ENCODE peak calls at places on chromosomes 11 and 22, in ten cellular contexts. T is IMR-90, O is lower lobe of right lung, X is fibroblast of pulmonary artery, N is prostate gland, C is BJ, K is lung, J is HFF-Myc, U is omental fat pad, P is A549. L is an unnamed sample.

GRCh38 chr11:69842746-69843528 is 23.7 kb upstream of the FGF3 start:
- DNase-seq in U (peak), P (no peak), T (no peak), X (no peak), C (no peak), K (no peak), J (no peak), N (no peak), O (peak), L (no peak)

GRCh38 chr11:15006139-15006759 is 34.1 kb upstream of the CALCA start:
- DNase-seq in P (peak), U (no peak), T (peak), X (peak), C (no peak), O (no peak), J (peak), K (no peak), N (no peak), L (no peak)

GRCh38 chr11:13110929-13111812 is 102.1 kb downstream of the RASSF10 start:
- DNase-seq in O (no peak), X (peak), J (no peak), N (no peak), K (no peak), P (peak), T (peak), U (no peak), C (no peak), L (no peak)

GRCh38 chr22:46390652-46391301 is 55.3 kb downstream of the TRMU start:
- DNase-seq in N (peak), X (peak), C (peak), J (no peak), K (peak), O (no peak), P (no peak), T (peak), U (no peak), L (peak)

GRCh38 chr11:19121646-19122045 is 4.7 kb downstream of the ZDHHC13 start:
- DNase-seq in T (peak), U (no peak), O (no peak), N (no peak), K (no peak), C (no peak), P (no peak), X (no peak), J (no peak), L (no peak)

GRCh38 chr22:48940988-48941902 is 886.4 kb downstream of the BRD1 start:
- DNase-seq in J (no peak), O (no peak), P (no peak), N (no peak), T (no peak), C (no peak), U (no peak), X (no peak), K (peak), L (peak)

GRCh38 chr11:107583629-107584195 is 7.2 kb upstream of the ELMOD1 start:
- DNase-seq in T (peak), J (no peak), O (no peak), X (no peak), C (no peak), U (no peak), K (no peak), P (no peak), N (no peak), L (no peak)

GRCh38 chr22:27642104-27642800 is 159.3 kb downstream of the MN1 start:
- DNase-seq in T (no peak), U (no peak), N (no peak), X (no peak), P (no peak), C (no peak), O (no peak), K (no peak), J (no peak), L (peak)

GRCh38 chr22:29156507-29156906 is 49.2 kb upstream of the EMID1 start:
- DNase-seq in X (peak), U (no peak), T (peak), J (no peak), O (no peak), P (no peak), C (no peak), K (no peak), N (no peak), L (peak)

GRCh38 chr11:36041988-36042606 is 98.2 kb downstream of the LDLRAD3 start:
- DNase-seq in O (no peak), C (no peak), P (peak), N (no peak), J (no peak), T (no peak), U (no peak), X (peak), K (no peak), L (no peak)

GRCh38 chr11:129722529-129722928 is 93.1 kb upstream of the TMEM45B start:
- DNase-seq in T (no peak), P (no peak), K (no peak), O (no peak), X (no peak), N (no peak), J (no peak), U (no peak), C (no peak), L (no peak)

GRCh38 chr11:70519117-70519516 is 120.8 kb downstream of the CTTN start:
- DNase-seq in X (no peak), C (no peak), J (no peak), K (no peak), P (no peak), N (no peak), O (no peak), T (no peak), U (no peak), L (peak)

GRCh38 chr11:133506023-133506422 is 26.3 kb downstream of the OPCML start:
- DNase-seq in P (no peak), K (no peak), N (no peak), J (no peak), T (no peak), X (no peak), O (no peak), U (no peak), C (no peak), L (no peak)

GRCh38 chr22:17814084-17814483 is 39.8 kb upstream of the BID start:
- DNase-seq in X (no peak), K (no peak), C (no peak), P (no peak), U (no peak), N (no peak), O (no peak), J (no peak), T (no peak), L (no peak)

GRCh38 chr11:120432056-120433018 is 79.2 kb upstream of the GRIK4 start:
- DNase-seq in X (peak), U (no peak), K (peak), J (peak), T (peak), C (peak), N (peak), O (no peak), P (peak), L (no peak)

GRCh38 chr11:26017322-26017860 is 314.5 kb upstream of the ANO3 start:
- DNase-seq in C (no peak), U (no peak), P (no peak), O (no peak), K (no peak), J (no peak), X (no peak), T (no peak), N (no peak), L (no peak)

GRCh38 chr11:48063424-48063978 is 83.1 kb downstream of the PTPRJ start:
- DNase-seq in N (no peak), K (no peak), C (peak), J (peak), T (peak), P (peak), X (peak), O (no peak), U (no peak), L (no peak)

GRCh38 chr11:72411623-72412532 is 22.5 kb downstream of the CLPB start:
- DNase-seq in U (no peak), P (no peak), X (no peak), K (no peak), O (no peak), T (no peak), C (no peak), J (no peak), N (no peak), L (no peak)

GRCh38 chr11:32450372-32450771 is 15.0 kb upstream of the WT1 start:
- DNase-seq in K (no peak), T (no peak), X (no peak), P (no peak), N (no peak), C (no peak), J (no peak), O (no peak), U (no peak), L (no peak)

GRCh38 chr11:35289821-35290220 is 129.5 kb downstream of the SLC1A2 start:
- DNase-seq in K (no peak), U (no peak), O (no peak), J (no peak), P (no peak), X (peak), C (no peak), T (peak), N (no peak), L (no peak)

GRCh38 chr11:130209944-130210854 is 50.6 kb downstream of the ST14 start:
- DNase-seq in X (no peak), P (no peak), N (no peak), C (no peak), U (peak), O (peak), T (no peak), K (peak), J (no peak), L (no peak)

GRCh38 chr11:58659404-58659803 is 36.9 kb downstream of the CNTF start:
- DNase-seq in X (no peak), K (no peak), J (no peak), T (no peak), P (peak), U (no peak), C (no peak), O (no peak), N (no peak), L (no peak)

GRCh38 chr11:69089258-69089657 is 40.5 kb downstream of the TPCN2 start:
- DNase-seq in K (no peak), T (peak), O (no peak), N (no peak), X (peak), C (peak), U (no peak), P (peak), J (peak), L (no peak)

GRCh38 chr11:121321614-121322243 is 29.2 kb downstream of the SC5D start:
- DNase-seq in K (no peak), T (peak), O (no peak), X (peak), U (no peak), J (no peak), C (no peak), N (peak), P (peak), L (no peak)

GRCh38 chr22:35523167-35523928 is 17.3 kb upstream of the RASD2 start:
- DNase-seq in K (no peak), P (no peak), X (no peak), T (no peak), J (no peak), O (no peak), U (no peak), C (no peak), N (peak), L (no peak)

GRCh38 chr11:93017821-93018690 is 48.6 kb downstream of the MTNR1B start:
- DNase-seq in J (no peak), C (no peak), N (no peak), K (no peak), X (peak), T (no peak), P (peak), O (no peak), U (no peak), L (no peak)

GRCh38 chr11:109892321-109892794 is 200.8 kb upstream of the ZC3H12C start:
- DNase-seq in K (no peak), T (no peak), C (no peak), J (no peak), U (no peak), O (no peak), X (no peak), P (no peak), N (no peak), L (no peak)

GRCh38 chr11:58027341-58027740 is 3.4 kb upstream of the OR6Q1 start:
- DNase-seq in P (no peak), K (no peak), X (no peak), T (peak), U (no peak), O (no peak), C (peak), J (no peak), N (peak), L (no peak)

GRCh38 chr11:36265793-36266628 is 23.2 kb downstream of the COMMD9 start:
- DNase-seq in P (peak), J (no peak), O (peak), U (peak), C (no peak), T (peak), K (peak), N (peak), X (peak), L (no peak)

GRCh38 chr11:134780486-134781155 is 368.6 kb upstream of the B3GAT1 start:
- DNase-seq in N (no peak), K (no peak), O (no peak), X (no peak), C (no peak), T (no peak), J (no peak), P (no peak), U (no peak), L (no peak)

GRCh38 chr11:106276126-106276525 is 198.7 kb downstream of the AASDHPPT start:
- DNase-seq in T (peak), P (no peak), K (no peak), C (no peak), U (no peak), N (no peak), J (no peak), X (peak), O (no peak), L (no peak)

GRCh38 chr11:88414385-88414861 is 76.9 kb upstream of the CTSC start:
- DNase-seq in N (no peak), T (peak), P (no peak), C (no peak), X (peak), U (no peak), K (peak), J (peak), O (no peak), L (no peak)

GRCh38 chr11:72814831-72815618 is 814 bp downstream of the ATG16L2 start:
- DNase-seq in C (no peak), O (no peak), P (peak), U (no peak), K (no peak), N (no peak), X (peak), J (no peak), T (peak), L (peak)

GRCh38 chr11:73217131-73217809 is 811 bp upstream of the P2RY2 start:
- DNase-seq in O (peak), K (no peak), C (no peak), X (no peak), U (no peak), P (no peak), T (no peak), J (no peak), N (no peak), L (peak)

GRCh38 chr22:16774911-16775529 is 50.2 kb downstream of the XKR3 start:
- DNase-seq in C (no peak), O (no peak), X (no peak), K (no peak), J (no peak), N (no peak), T (no peak), U (no peak), P (no peak), L (no peak)

GRCh38 chr22:25350551-25350971 is 131.1 kb downstream of the CRYBB2 start:
- DNase-seq in N (no peak), C (no peak), O (no peak), U (no peak), K (no peak), J (no peak), T (no peak), P (no peak), X (no peak), L (no peak)

GRCh38 chr22:44583076-44583760 is 85.2 kb upstream of the RTL6 start:
- DNase-seq in O (peak), K (no peak), N (no peak), X (peak), T (peak), P (peak), J (no peak), U (peak), C (no peak), L (peak)

GRCh38 chr11:122979103-122979814 is 2.4 kb downstream of the BSX start:
- DNase-seq in K (no peak), U (no peak), X (no peak), T (no peak), N (no peak), P (no peak), J (no peak), C (no peak), O (no peak), L (no peak)

GRCh38 chr22:37762389-37762836 is 45.3 kb upstream of the GCAT start:
- DNase-seq in J (no peak), C (no peak), P (no peak), X (no peak), K (no peak), N (no peak), O (no peak), U (no peak), T (no peak), L (no peak)

DNA sequence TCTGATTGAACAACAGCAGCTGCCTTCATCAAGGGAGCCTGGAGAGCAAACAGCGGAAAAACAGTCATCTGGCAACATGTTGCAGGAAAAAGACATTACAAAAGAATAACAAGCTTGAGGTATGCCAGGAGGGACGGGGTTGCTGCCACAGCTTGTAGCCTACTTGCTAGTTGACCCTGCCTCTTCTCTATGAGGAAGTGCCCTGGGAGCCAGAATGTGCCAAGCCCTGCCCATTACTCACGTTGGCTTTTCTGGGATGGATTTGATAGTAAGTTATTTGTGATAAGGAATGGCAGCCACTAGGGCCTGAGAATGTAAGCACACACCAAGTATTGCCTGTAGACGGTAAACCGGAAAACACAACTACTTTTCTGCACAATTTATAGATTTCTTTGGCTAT is 113.5 kb upstream of the KIRREL3 start:
- DNase-seq in K (no peak), O (no peak), J (no peak), U (no peak), P (no peak), X (no peak), T (no peak), N (peak), C (no peak), L (no peak)
- TF ChIP-seq CTCF in K (no peak), O (no peak), J (no peak), U (no peak), P (no peak), X (no peak), T (no peak), N (no peak), C (no peak), L (no peak)

GRCh38 chr11:95231126-95231880 is at the start of gene SESN3:
- DNase-seq in K (peak), O (peak), X (peak), P (peak), C (peak), N (peak), U (peak), T (peak), J (peak), L (peak)
- TF ChIP-seq CTCF in K (no peak), O (no peak), X (peak), P (no peak), C (no peak), N (peak), U (no peak), T (no peak), J (no peak), L (peak)

DNA sequence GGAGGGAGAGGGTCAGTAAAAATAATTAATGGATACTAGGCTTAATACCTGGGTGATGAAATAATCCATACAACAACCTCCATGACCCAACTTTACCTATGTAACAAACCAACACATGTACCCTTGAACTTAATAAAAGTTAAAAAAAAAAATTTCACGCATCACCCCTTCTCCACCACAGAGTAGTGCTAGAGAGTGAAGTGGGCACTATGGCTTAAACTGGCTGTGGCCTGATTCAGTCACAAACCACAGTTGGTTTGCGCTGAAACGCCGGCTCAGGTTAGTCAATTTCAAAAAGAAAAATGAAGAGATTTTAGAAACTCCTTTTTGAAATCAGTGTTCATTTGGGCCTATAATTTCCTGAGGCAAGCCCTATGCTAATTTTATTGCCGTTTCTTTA is 144.3 kb downstream of the TRPC6 start:
- DNase-seq in U (no peak), J (no peak), O (no peak), K (no peak), C (no peak), P (no peak), X (no peak), T (no peak), N (no peak), L (no peak)
- TF ChIP-seq CTCF in U (no peak), J (no peak), O (no peak), K (no peak), C (no peak), P (no peak), X (no peak), T (peak), N (no peak), L (no peak)

GRCh38 chr11:108643974-108644373 is 20.9 kb upstream of the DDX10 start:
- DNase-seq in T (no peak), P (no peak), X (no peak), C (no peak), O (no peak), N (no peak), J (no peak), K (no peak), U (no peak), L (no peak)
- TF ChIP-seq CTCF in T (no peak), P (no peak), X (no peak), C (no peak), O (no peak), N (no peak), J (no peak), K (no peak), U (no peak), L (no peak)

GRCh38 chr11:16921019-16921418 is 93.2 kb downstream of the PLEKHA7 start:
- DNase-seq in K (no peak), T (no peak), C (no peak), P (no peak), N (no peak), O (no peak), X (no peak), U (no peak), J (no peak), L (no peak)
- TF ChIP-seq CTCF in K (no peak), T (no peak), C (no peak), P (no peak), N (no peak), O (no peak), X (no peak), U (no peak), J (no peak), L (no peak)

GRCh38 chr22:40818747-40819662 is at the start of gene SLC25A17:
- DNase-seq in C (no peak), T (peak), J (peak), O (peak), N (peak), P (peak), X (peak), U (peak), K (peak), L (no peak)
- TF ChIP-seq CTCF in C (peak), T (peak), J (peak), O (peak), N (peak), P (peak), X (peak), U (peak), K (no peak), L (peak)